ENCODE peak calls at places on chromosomes 1 and 21, in nine cellular contexts. O is GM23248, I is PC-3, E is GM23338, F is OCI-LY7, Y is Karpas-422, W is PC-9, G is MM.1S, D is hepatocyte. R is an unnamed sample.

GRCh38 chr1:22808846-22809501 is 98.3 kb downstream of the EPHB2 start:
- DNase-seq in O (peak; percentile 95), I (peak; percentile 24), E (no peak), F (no peak), Y (no peak), W (no peak), G (no peak), D (peak; percentile 71), R (no peak)

GRCh38 chr1:244841274-244841927 is 5.9 kb downstream of the COX20 start:
- DNase-seq in O (no peak), I (no peak), E (no peak), F (no peak), Y (peak; percentile 41), W (no peak), G (no peak), D (no peak), R (no peak)

GRCh38 chr1:150976879-150977694 is 2.5 kb upstream of the CERS2 start:
- DNase-seq in O (peak; percentile 74), I (peak; percentile 94), E (peak; percentile 72), F (peak; percentile 67), Y (peak; percentile 86), W (peak; percentile 86), G (peak; percentile 86), D (peak; percentile 76), R (peak; percentile 85)

GRCh38 chr1:17033481-17033880 is 20.4 kb downstream of the SDHB start:
- DNase-seq in O (no peak), I (no peak), E (no peak), F (no peak), Y (no peak), W (no peak), G (no peak), D (no peak), R (no peak)

GRCh38 chr1:45490121-45490622 is 791 bp downstream of the TESK2 start:
- DNase-seq in O (peak; percentile 62), I (peak; percentile 28), E (peak; percentile 24), F (no peak), Y (peak; percentile 45), W (no peak), G (peak; percentile 20), D (no peak), R (no peak)

GRCh38 chr1:62337785-62338631 is 18.8 kb upstream of the KANK4 start:
- DNase-seq in O (peak; percentile 29), I (no peak), E (peak; percentile 54), F (no peak), Y (no peak), W (no peak), G (no peak), D (no peak), R (no peak)

GRCh38 chr1:207004931-207005830 is 27.4 kb downstream of the C1orf116 start:
- DNase-seq in O (peak; percentile 87), I (peak; percentile 97), E (peak; percentile 92), F (peak; percentile 55), Y (peak; percentile 63), W (peak; percentile 59), G (peak; percentile 54), D (peak; percentile 85), R (peak; percentile 74)

GRCh38 chr1:47881505-47882442 is 115.4 kb downstream of the TRABD2B start:
- DNase-seq in O (peak; percentile 75), I (no peak), E (no peak), F (no peak), Y (no peak), W (no peak), G (no peak), D (peak; percentile 61), R (no peak)

GRCh38 chr1:30418426-30419245 is 304.7 kb downstream of the MATN1 start:
- DNase-seq in O (no peak), I (no peak), E (no peak), F (no peak), Y (no peak), W (no peak), G (no peak), D (no peak), R (no peak)

GRCh38 chr1:245715970-245716369 is 561.2 kb downstream of the KIF26B start:
- DNase-seq in O (peak; percentile 92), I (peak; percentile 97), E (no peak), F (no peak), Y (no peak), W (peak; percentile 51), G (no peak), D (no peak), R (peak; percentile 26)

GRCh38 chr1:100622037-100622436 is 84.1 kb downstream of the GPR88 start:
- DNase-seq in O (peak; percentile 96), I (peak; percentile 97), E (peak; percentile 16), F (no peak), Y (peak; percentile 34), W (peak; percentile 99), G (no peak), D (peak; percentile 36), R (peak; percentile 16)

GRCh38 chr1:206685256-206685748 is 597 bp downstream of the MAPKAPK2 start:
- DNase-seq in O (peak; percentile 76), I (peak; percentile 27), E (peak; percentile 68), F (peak; percentile 54), Y (peak; percentile 65), W (no peak), G (peak; percentile 46), D (peak; percentile 66), R (no peak)

GRCh38 chr21:21200103-21200938 is 202.1 kb downstream of the NCAM2 start:
- DNase-seq in O (peak; percentile 99), I (peak; percentile 85), E (no peak), F (no peak), Y (no peak), W (peak; percentile 76), G (no peak), D (peak; percentile 62), R (no peak)

GRCh38 chr1:148334339-148335130 is 148.6 kb downstream of the PPIAL4G start:
- DNase-seq in O (peak; percentile 79), I (peak; percentile 98), E (peak; percentile 94), F (peak; percentile 91), Y (peak; percentile 93), W (peak; percentile 97), G (peak; percentile 83), D (peak; percentile 91), R (peak; percentile 98)

GRCh38 chr1:219563568-219563967 is 49.3 kb downstream of the ZC3H11B start:
- DNase-seq in O (no peak), I (no peak), E (no peak), F (no peak), Y (no peak), W (no peak), G (no peak), D (no peak), R (no peak)

GRCh38 chr1:13992489-13993285 is 292.7 kb downstream of the PRDM2 start:
- DNase-seq in O (no peak), I (peak; percentile 38), E (peak; percentile 39), F (no peak), Y (no peak), W (no peak), G (no peak), D (no peak), R (no peak)

DNA sequence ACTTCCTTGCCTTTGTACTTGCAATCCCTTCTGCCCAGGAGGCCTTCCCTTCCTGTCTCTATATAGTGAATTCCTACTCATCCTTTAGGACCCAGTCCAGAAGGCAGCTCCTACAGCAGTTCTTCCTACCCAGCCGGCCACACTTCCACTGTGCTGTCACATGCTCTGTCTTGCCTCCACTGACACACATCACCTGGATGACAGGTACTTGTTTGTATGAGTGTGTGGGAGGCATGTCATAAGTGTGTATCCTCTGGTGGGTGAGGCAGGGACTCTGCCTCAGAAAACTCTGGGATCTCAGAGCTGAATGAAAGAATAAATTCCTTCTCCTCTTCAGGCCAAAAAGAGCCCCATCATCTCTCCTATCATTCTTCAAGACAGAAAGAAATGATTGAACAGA is 5.1 kb upstream of the OSCP1 start:
- DNase-seq in O (no peak), I (no peak), E (no peak), F (no peak), Y (no peak), W (no peak), G (no peak), D (no peak), R (no peak)
- H3K9me2 ChIP-seq in O (no peaks in the 10 kb centered on the region), I (no peaks in the 10 kb centered on the region), E (no peaks in the 10 kb centered on the region), F (no peaks in the 10 kb centered on the region), Y (no peaks in the 10 kb centered on the region), W (no peaks in the 10 kb centered on the region), G (no peaks in the 10 kb centered on the region), D (no peaks in the 10 kb centered on the region), R (no peaks in the 10 kb centered on the region)

GRCh38 chr1:84363019-84363418 is 35.3 kb upstream of the DNASE2B start:
- DNase-seq in O (no peak), I (no peak), E (no peak), F (no peak), Y (no peak), W (no peak), G (no peak), D (no peak), R (no peak)
- H3K4me2 ChIP-seq in O (no peak overlapping the region), I (no peak overlapping the region), E (no peak overlapping the region), F (peak overlapping the region; percentile 26), Y (no peak overlapping the region), W (no peak overlapping the region), G (peak overlapping the region; percentile 21), D (no peak overlapping the region), R (peak overlapping the region; percentile 4)

GRCh38 chr1:35762204-35762603 is 7.6 kb downstream of the CLSPN start:
- DNase-seq in O (no peak), I (no peak), E (no peak), F (no peak), Y (no peak), W (no peak), G (no peak), D (no peak), R (no peak)
- H3K9me2 ChIP-seq in O (no peaks in the 10 kb centered on the region), I (no peaks in the 10 kb centered on the region), E (no peaks in the 10 kb centered on the region), F (no peaks in the 10 kb centered on the region), Y (no peaks in the 10 kb centered on the region), W (no peaks in the 10 kb centered on the region), G (no peaks in the 10 kb centered on the region), D (no peaks in the 10 kb centered on the region), R (no peaks in the 10 kb centered on the region)

DNA sequence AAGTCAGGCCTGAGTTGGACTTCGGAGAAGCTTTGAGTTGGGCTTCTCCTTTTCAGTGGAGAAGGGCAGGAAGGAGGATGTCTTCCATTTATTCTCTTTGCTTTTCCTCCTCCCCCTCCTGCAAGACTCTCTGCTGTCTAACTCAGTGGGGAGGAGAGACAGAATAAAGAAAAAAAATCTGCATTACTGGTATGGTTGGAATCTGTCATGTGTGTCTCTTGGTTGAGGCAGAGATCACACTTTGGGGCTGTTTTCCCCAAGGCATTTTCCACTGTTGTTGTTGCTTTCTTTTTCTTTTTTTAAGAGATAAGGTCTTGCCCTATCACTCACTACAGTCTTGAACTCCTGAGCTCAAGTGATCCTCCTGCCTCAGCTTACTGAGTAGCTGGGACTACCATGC is 13.2 kb upstream of the DEGS1 start:
- DNase-seq in O (no peak), I (no peak), E (peak; percentile 19), F (no peak), Y (peak; percentile 32), W (no peak), G (no peak), D (no peak), R (no peak)
- H3K4me2 ChIP-seq in O (no peak overlapping the region), I (peak overlapping the region; percentile 53), E (no peak overlapping the region), F (no peak overlapping the region), Y (no peak overlapping the region), W (no peak overlapping the region), G (no peak overlapping the region), D (no peak overlapping the region), R (no peak overlapping the region)

DNA sequence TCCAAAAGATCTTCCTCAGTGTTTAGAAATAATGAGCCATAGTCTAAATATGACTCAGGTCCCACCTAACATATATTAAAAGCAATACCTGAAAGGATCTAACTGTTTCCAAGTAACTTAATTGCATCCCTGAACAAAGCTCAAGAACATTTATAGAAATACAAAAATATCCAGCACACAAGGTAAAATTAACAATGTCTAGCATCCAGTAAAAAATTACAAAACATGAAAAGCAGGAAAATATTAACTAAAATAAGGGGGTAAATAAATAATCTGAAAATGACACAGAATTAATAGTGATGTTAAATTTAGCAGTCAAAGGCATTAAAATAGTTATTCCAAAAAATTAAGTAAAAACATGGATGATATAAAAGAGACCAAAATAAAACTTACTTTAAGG is 21.3 kb upstream of the VANGL1 start:
- DNase-seq in O (no peak), I (no peak), E (no peak), F (no peak), Y (no peak), W (peak; percentile 30), G (no peak), D (no peak), R (no peak)
- H3K9me2 ChIP-seq in O (no peaks in the 10 kb centered on the region), I (no peaks in the 10 kb centered on the region), E (peaks cover 10% of the 10 kb centered on the region), F (no peaks in the 10 kb centered on the region), Y (no peaks in the 10 kb centered on the region), W (no peaks in the 10 kb centered on the region), G (no peaks in the 10 kb centered on the region), D (no peaks in the 10 kb centered on the region), R (no peaks in the 10 kb centered on the region)